ENCODE peak calls at places on chromosomes 16 and 17, in seven cellular contexts. E is transverse colon, Z is heart left ventricle, K is lung, V is esophagus squamous epithelium, R is PC-9, Y is IMR-90. D is an unnamed sample.

GRCh38 chr16:89604764-89605163 is 8.7 kb upstream of the DPEP1 start:
- DNase-seq in E (no peak), Z (no peak), K (no peak), V (no peak), R (no peak), Y (no peak), D (no peak)

GRCh38 chr16:3825940-3826339 is 54.6 kb downstream of the CREBBP start:
- DNase-seq in E (no peak), Z (no peak), K (no peak), V (no peak), R (no peak), Y (no peak), D (no peak)

GRCh38 chr17:12580640-12581039 is 85.0 kb upstream of the MYOCD start:
- DNase-seq in E (no peak), Z (no peak), K (no peak), V (no peak), R (no peak), Y (peak; percentile 22), D (no peak)

GRCh38 chr16:12609937-12610699 is 193.6 kb downstream of the CPPED1 start:
- DNase-seq in E (no peak), Z (no peak), K (no peak), V (no peak), R (no peak), Y (no peak), D (no peak)

GRCh38 chr17:8608001-8608400 is 22.5 kb downstream of the MYH10 start:
- DNase-seq in E (no peak), Z (no peak), K (no peak), V (no peak), R (no peak), Y (no peak), D (no peak)

GRCh38 chr17:35747540-35748017 is 5.5 kb downstream of the GAS2L2 start:
- DNase-seq in E (peak; percentile 77), Z (peak; percentile 69), K (peak; percentile 69), V (no peak), R (peak; percentile 68), Y (peak; percentile 75), D (peak; percentile 55)

GRCh38 chr17:69870751-69871199 is 204.2 kb upstream of the KCNJ16 start:
- DNase-seq in E (no peak), Z (no peak), K (no peak), V (no peak), R (no peak), Y (peak; percentile 88), D (peak; percentile 66)

GRCh38 chr17:81494984-81495383 is 17.6 kb downstream of the ACTG1 start:
- DNase-seq in E (no peak), Z (no peak), K (no peak), V (no peak), R (peak; percentile 30), Y (no peak), D (no peak)

GRCh38 chr16:29320274-29320999 is 86.1 kb downstream of the NPIPB11 start:
- DNase-seq in E (no peak), Z (no peak), K (no peak), V (no peak), R (no peak), Y (no peak), D (no peak)

GRCh38 chr17:49455226-49455968 is 39.7 kb upstream of the NGFR start:
- DNase-seq in E (no peak), Z (no peak), K (no peak), V (no peak), R (no peak), Y (no peak), D (no peak)

GRCh38 chr17:6232768-6233130 is 162.6 kb downstream of the WSCD1 start:
- DNase-seq in E (no peak), Z (no peak), K (no peak), V (no peak), R (no peak), Y (no peak), D (no peak)

GRCh38 chr17:76444518-76445311 is 8.2 kb downstream of the UBE2O start:
- DNase-seq in E (no peak), Z (no peak), K (no peak), V (no peak), R (no peak), Y (peak; percentile 55), D (no peak)

GRCh38 chr16:19717319-19717718 is 708 bp downstream of the KNOP1 start:
- DNase-seq in E (no peak), Z (no peak), K (no peak), V (no peak), R (no peak), Y (peak; percentile 8), D (no peak)

GRCh38 chr16:72815348-72816318 is 232.3 kb downstream of the ZFHX3 start:
- DNase-seq in E (no peak), Z (no peak), K (no peak), V (no peak), R (no peak), Y (peak; percentile 15), D (no peak)

GRCh38 chr17:47292206-47292605 is 31.5 kb upstream of the EFCAB13 start:
- DNase-seq in E (no peak), Z (no peak), K (no peak), V (no peak), R (no peak), Y (no peak), D (no peak)

GRCh38 chr16:84239910-84240309 is at the start of gene KCNG4:
- DNase-seq in E (no peak), Z (no peak), K (no peak), V (no peak), R (no peak), Y (no peak), D (no peak)

GRCh38 chr16:3112058-3112880 is at the start of gene ZNF205:
- DNase-seq in E (peak; percentile 85), Z (peak; percentile 84), K (peak; percentile 76), V (no peak), R (peak; percentile 87), Y (peak; percentile 70), D (no peak)

GRCh38 chr17:39845052-39845976 is 18.8 kb downstream of the IKZF3 start:
- DNase-seq in E (no peak), Z (no peak), K (no peak), V (no peak), R (no peak), Y (peak; percentile 5), D (no peak)

DNA sequence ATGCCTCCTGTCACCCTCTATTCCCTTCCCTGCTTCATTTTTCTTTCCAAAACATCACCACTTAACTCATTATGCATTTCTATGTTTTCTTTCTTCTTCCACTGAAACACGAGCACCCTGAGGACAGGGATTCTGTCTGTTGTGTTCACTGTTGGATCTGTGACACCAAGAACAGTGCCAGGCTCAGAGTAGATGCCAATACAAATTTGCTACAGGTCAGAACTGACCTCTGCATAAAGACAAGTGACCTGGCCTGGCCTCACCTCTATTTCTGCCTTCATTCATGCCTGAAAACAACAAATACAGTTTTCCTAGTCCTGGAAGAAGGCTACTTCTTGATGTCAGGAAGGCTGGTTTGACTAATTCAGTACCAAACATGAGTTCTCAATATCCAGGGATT is 45.1 kb downstream of the SMPD3 start:
- DNase-seq in E (no peak), Z (no peak), K (no peak), V (no peak), R (no peak), Y (no peak), D (no peak)
- TF ChIP-seq CTCF in E (no peak), Z (no peak), K (no peak), V (no peak), R (no peak), Y (no peak), D (no peak)

GRCh38 chr17:79926308-79927135 is 87.3 kb upstream of the CBX4 start:
- DNase-seq in E (no peak), Z (no peak), K (no peak), V (no peak), R (no peak), Y (no peak), D (no peak)

GRCh38 chr17:79923974-79924638 is 84.9 kb upstream of the CBX4 start:
- DNase-seq in E (peak; percentile 82), Z (no peak), K (no peak), V (no peak), R (peak; percentile 36), Y (peak; percentile 12), D (no peak)

GRCh38 chr17:79924639-79924976 is 85.4 kb upstream of the CBX4 start:
- DNase-seq in E (no peak), Z (no peak), K (no peak), V (no peak), R (no peak), Y (no peak), D (no peak)

GRCh38 chr17:79926002-79926307 is 86.7 kb upstream of the CBX4 start:
- DNase-seq in E (no peak), Z (no peak), K (no peak), V (no peak), R (no peak), Y (no peak), D (no peak)

GRCh38 chr17:79925242-79925957 is 86.2 kb upstream of the CBX4 start:
- DNase-seq in E (peak; percentile 86), Z (peak; percentile 57), K (peak; percentile 79), V (no peak), R (peak; percentile 86), Y (peak; percentile 25), D (no peak)
- H3K4me3 ChIP-seq in E (no peak overlapping the region), Z (no peak overlapping the region), K (no peak overlapping the region), V (no peak overlapping the region), R (no peak overlapping the region), Y (no peak overlapping the region), D (no peak overlapping the region)

GRCh38 chr16:79673635-79674034 is 73.1 kb upstream of the MAF start:
- DNase-seq in E (no peak), Z (no peak), K (no peak), V (no peak), R (no peak), Y (no peak), D (no peak)

GRCh38 chr16:79672524-79672923 is 72.0 kb upstream of the MAF start:
- DNase-seq in E (no peak), Z (no peak), K (no peak), V (no peak), R (no peak), Y (no peak), D (no peak)

GRCh38 chr16:79679334-79679733 is 78.8 kb upstream of the MAF start:
- DNase-seq in E (no peak), Z (no peak), K (no peak), V (no peak), R (no peak), Y (no peak), D (no peak)

DNA sequence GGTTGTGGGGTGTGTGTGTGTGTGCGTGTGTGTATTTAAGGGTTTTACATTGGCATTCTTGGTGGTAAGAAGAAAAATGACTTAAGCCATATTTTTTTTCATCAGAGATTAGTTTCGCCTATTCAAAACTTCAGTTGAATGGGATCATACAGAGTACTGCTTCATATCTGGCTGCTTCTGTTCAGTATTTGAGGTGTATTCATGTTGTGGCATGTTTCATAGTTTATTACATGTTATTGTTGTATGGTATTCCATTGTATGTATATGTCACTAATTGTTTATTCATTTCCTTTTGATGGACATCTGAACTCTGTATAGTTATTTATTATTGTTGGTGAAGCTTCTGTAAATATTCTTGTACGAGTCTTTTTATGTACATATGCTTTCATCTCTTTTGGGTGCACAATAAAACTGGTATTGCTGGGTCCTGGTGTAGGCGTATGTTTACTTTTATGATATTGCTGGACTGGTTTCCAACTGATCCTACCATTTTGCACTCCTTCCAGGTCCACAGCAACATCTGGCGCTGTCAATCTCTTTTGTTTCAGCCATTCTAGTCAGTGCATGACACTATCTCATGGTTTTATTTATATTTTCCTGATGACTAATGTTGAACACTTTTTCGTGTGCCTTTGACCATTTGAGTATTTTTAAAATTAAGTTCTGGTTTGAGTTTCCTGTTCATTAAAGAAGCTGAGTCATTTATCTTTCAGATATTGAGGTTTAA is 77.4 kb upstream of the MAF start:
- DNase-seq in E (no peak), Z (no peak), K (no peak), V (no peak), R (no peak), Y (no peak), D (no peak)
- H3K27ac ChIP-seq in E (no peak overlapping the region), Z (no peak overlapping the region), K (no peak overlapping the region), V (peak overlapping the region; percentile 56), R (no peak overlapping the region), Y (no peak overlapping the region), D (no peak overlapping the region)

GRCh38 chr17:58913971-58914769 is 158.5 kb downstream of the PPM1E start:
- DNase-seq in E (no peak), Z (no peak), K (no peak), V (no peak), R (no peak), Y (peak; percentile 51), D (peak; percentile 7)
- TF ChIP-seq CTCF in E (no peak), Z (no peak), K (no peak), V (no peak), R (no peak), Y (no peak), D (no peak)